ENCODE peak calls at places on chromosomes 12 and 14, in eight cellular contexts. W is IMR-90, V is fibroblast of the aortic adventitia, Y is SW 1271, D is fibroblast of lung, O is cardiac fibroblast, A is adrenal gland, L is H54. E is an unnamed sample.

GRCh38 chr12:724194-724855 is 28.1 kb upstream of the WNK1 start:
- DNase-seq in Y (no peak), L (no peak), D (no peak), O (peak), W (no peak), A (no peak), V (no peak), E (no peak)

GRCh38 chr14:61132894-61133293 is 148.2 kb downstream of the TMEM30B start:
- DNase-seq in V (no peak), O (no peak), Y (no peak), L (no peak), D (no peak), W (no peak), A (no peak), E (no peak)

GRCh38 chr12:49971141-49971540 is 1.6 kb upstream of the AQP6 start:
- DNase-seq in W (no peak), O (no peak), Y (no peak), L (no peak), D (no peak), V (no peak), A (no peak), E (peak)

GRCh38 chr12:76927170-76927784 is 48.5 kb upstream of the CSRP2 start:
- DNase-seq in A (peak), V (peak), W (peak), Y (peak), D (peak), O (peak), L (peak), E (no peak)

GRCh38 chr12:107125833-107126232 is 32.5 kb upstream of the CRY1 start:
- DNase-seq in V (no peak), D (no peak), A (no peak), W (no peak), O (no peak), L (no peak), Y (no peak), E (no peak)

GRCh38 chr12:32083489-32083888 is 23.2 kb upstream of the BICD1 start:
- DNase-seq in Y (no peak), O (peak), A (no peak), D (peak), L (no peak), V (peak), W (peak), E (no peak)

GRCh38 chr14:100386121-100386520 is 63.0 kb downstream of the SLC25A47 start:
- DNase-seq in L (no peak), D (no peak), Y (no peak), O (peak), A (no peak), V (peak), W (peak), E (no peak)

GRCh38 chr12:131570596-131570995 is 140.3 kb upstream of the SFSWAP start:
- DNase-seq in W (no peak), L (no peak), A (no peak), D (no peak), V (no peak), Y (no peak), O (no peak), E (no peak)

GRCh38 chr14:75274899-75275569 is 3.6 kb upstream of the FOS start:
- DNase-seq in V (no peak), L (no peak), O (no peak), W (peak), D (peak), A (peak), Y (no peak), E (no peak)

GRCh38 chr12:49055978-49056754 is 4.4 kb downstream of the KMT2D start:
- DNase-seq in L (peak), Y (peak), A (peak), O (peak), W (peak), V (peak), D (peak), E (peak)

GRCh38 chr14:69755299-69755698 is 11.6 kb upstream of the SRSF5 start:
- DNase-seq in A (no peak), D (no peak), V (no peak), W (no peak), Y (no peak), O (no peak), L (no peak), E (no peak)

GRCh38 chr12:71780207-71780822 is 25.7 kb downstream of the RAB21 start:
- DNase-seq in L (no peak), V (peak), A (peak), O (peak), Y (peak), D (peak), W (peak), E (no peak)

GRCh38 chr14:91078095-91078737 is 17.8 kb upstream of the RPS6KA5 start:
- DNase-seq in O (no peak), A (no peak), V (no peak), Y (no peak), D (no peak), W (no peak), L (no peak), E (no peak)

GRCh38 chr12:4320859-4321701 is at the start of gene TIGAR:
- DNase-seq in A (peak), L (peak), Y (peak), O (peak), V (peak), W (peak), D (peak), E (peak)

GRCh38 chr14:30569216-30569902 is 10.4 kb downstream of the G2E3 start:
- DNase-seq in Y (no peak), D (no peak), V (peak), O (no peak), A (no peak), L (no peak), W (no peak), E (no peak)

GRCh38 chr12:25463521-25463920 is 89.6 kb downstream of the LMNTD1 start:
- DNase-seq in W (no peak), L (no peak), O (no peak), Y (no peak), D (no peak), A (no peak), V (no peak), E (no peak)

GRCh38 chr14:104595911-104596450 is 8.6 kb downstream of the TMEM179 start:
- DNase-seq in V (no peak), L (no peak), A (no peak), O (no peak), W (no peak), D (no peak), Y (no peak), E (no peak)

GRCh38 chr14:95339301-95339865 is 19.7 kb upstream of the CLMN start:
- DNase-seq in W (no peak), V (no peak), L (no peak), Y (no peak), A (no peak), D (no peak), O (no peak), E (no peak)

GRCh38 chr14:35215110-35215872 is 76.9 kb upstream of the PSMA6 start:
- DNase-seq in W (peak), V (peak), O (peak), L (no peak), A (no peak), D (peak), Y (peak), E (no peak)

GRCh38 chr12:13124661-13125505 is 21.4 kb upstream of the GSG1 start:
- DNase-seq in L (peak), W (peak), O (peak), A (no peak), V (peak), Y (peak), D (peak), E (no peak)

GRCh38 chr14:22485178-22485577 is 103.8 kb downstream of the DAD1 start:
- DNase-seq in L (no peak), O (no peak), Y (no peak), W (no peak), D (no peak), V (peak), A (no peak), E (no peak)

GRCh38 chr12:49476091-49476490 is 62.7 kb upstream of the KCNH3 start:
- DNase-seq in W (no peak), L (no peak), Y (no peak), D (no peak), V (no peak), O (no peak), A (no peak), E (no peak)

GRCh38 chr12:13347241-13348043 is 150.9 kb downstream of the EMP1 start:
- DNase-seq in A (no peak), W (peak), O (peak), L (no peak), Y (peak), V (peak), D (peak), E (no peak)

GRCh38 chr12:121980211-121980891 is 41.3 kb upstream of the BCL7A start:
- DNase-seq in O (peak), W (peak), Y (no peak), D (no peak), V (no peak), L (no peak), A (no peak), E (no peak)

GRCh38 chr12:30026621-30027234 is 243.0 kb upstream of the TMTC1 start:
- DNase-seq in Y (peak), L (peak), W (peak), O (peak), A (no peak), V (peak), D (peak), E (no peak)

GRCh38 chr12:48388430-48388829 is 37.7 kb upstream of the ZNF641 start:
- DNase-seq in L (no peak), A (no peak), D (peak), W (peak), V (peak), O (peak), Y (no peak), E (no peak)

GRCh38 chr14:55102141-55102547 is 26.9 kb upstream of the LGALS3 start:
- DNase-seq in A (peak), W (peak), O (peak), L (peak), D (peak), V (peak), Y (no peak), E (no peak)

GRCh38 chr12:42450248-42450647 is 124.3 kb downstream of the PPHLN1 start:
- DNase-seq in W (peak), L (no peak), Y (no peak), D (no peak), V (peak), A (peak), O (peak), E (no peak)

GRCh38 chr12:26295001-26295400 is 99.6 kb downstream of the SSPN start:
- DNase-seq in L (no peak), O (no peak), D (no peak), V (no peak), W (no peak), Y (no peak), A (no peak), E (no peak)

GRCh38 chr14:64465856-64466554 is 706 bp downstream of the AKAP5 start:
- DNase-seq in L (peak), Y (peak), W (peak), O (peak), V (peak), D (peak), A (peak), E (no peak)

E was measured in keratinocyte.